ENCODE peak calls at places on chromosomes 13 and 19, in ten cellular contexts. R, F, H, I, D, Z, G, C, X and Q are unnamed samples.

GRCh38 chr13:100721885-100722512 is 47.4 kb upstream of the TMTC4 start:
- DNase-seq in R (peak; percentile 44), F (no peak), H (peak; percentile 80), I (peak; percentile 35), D (peak; percentile 61), Z (no peak), G (peak; percentile 68), C (peak; percentile 73), X (no peak), Q (peak; percentile 36)

GRCh38 chr13:38530492-38530891 is 156.4 kb upstream of the FREM2 start:
- DNase-seq in R (no peak), F (no peak), H (peak; percentile 24), I (no peak), D (no peak), Z (no peak), G (no peak), C (peak; percentile 15), X (no peak), Q (no peak)

GRCh38 chr13:37884026-37884425 is 14.5 kb upstream of the TRPC4 start:
- DNase-seq in R (no peak), F (no peak), H (no peak), I (no peak), D (no peak), Z (no peak), G (no peak), C (no peak), X (no peak), Q (no peak)

GRCh38 chr13:106851251-106851650 is 283.3 kb upstream of the ARGLU1 start:
- DNase-seq in R (no peak), F (no peak), H (no peak), I (no peak), D (peak; percentile 41), Z (no peak), G (no peak), C (no peak), X (no peak), Q (no peak)

GRCh38 chr13:51590966-51591627 is 6.8 kb downstream of the WDFY2 start:
- DNase-seq in R (no peak), F (no peak), H (peak; percentile 33), I (peak; percentile 35), D (peak; percentile 78), Z (no peak), G (peak; percentile 34), C (peak; percentile 63), X (no peak), Q (no peak)

GRCh38 chr19:10388957-10389356 is 8.6 kb upstream of the TYK2 start:
- DNase-seq in R (peak; percentile 96), F (peak; percentile 91), H (peak; percentile 93), I (peak; percentile 90), D (peak; percentile 83), Z (peak; percentile 88), G (peak; percentile 94), C (peak; percentile 88), X (peak; percentile 87), Q (peak; percentile 79)

GRCh38 chr19:3670258-3670795 is 29.9 kb downstream of the PIP5K1C start:
- DNase-seq in R (peak; percentile 49), F (no peak), H (no peak), I (peak; percentile 92), D (peak; percentile 83), Z (peak; percentile 81), G (no peak), C (peak; percentile 49), X (peak; percentile 77), Q (no peak)

GRCh38 chr13:64164435-64164834 is 2748.8 kb upstream of the PCDH20 start:
- DNase-seq in R (peak; percentile 14), F (peak; percentile 34), H (no peak), I (no peak), D (no peak), Z (no peak), G (peak; percentile 12), C (no peak), X (peak; percentile 3), Q (no peak)

GRCh38 chr19:485583-486236 is 10.6 kb upstream of the MADCAM1 start:
- DNase-seq in R (no peak), F (no peak), H (no peak), I (peak; percentile 67), D (no peak), Z (peak; percentile 48), G (peak; percentile 63), C (peak; percentile 74), X (no peak), Q (no peak)

GRCh38 chr19:32977269-32977668 is 5.2 kb downstream of the FAAP24 start:
- DNase-seq in R (peak; percentile 74), F (no peak), H (no peak), I (no peak), D (no peak), Z (no peak), G (no peak), C (no peak), X (no peak), Q (no peak)

GRCh38 chr19:32971715-32972540 is at the start of the genes CEP89 and FAAP24:
- DNase-seq in R (peak; percentile 99), F (peak; percentile 98), H (peak; percentile 99), I (peak; percentile 99), D (peak; percentile 100), Z (peak; percentile 97), G (peak; percentile 99), C (peak; percentile 99), X (peak; percentile 96), Q (peak; percentile 98)

GRCh38 chr19:32971012-32971595 is 654 bp downstream of the CEP89 start:
- DNase-seq in R (no peak), F (no peak), H (no peak), I (no peak), D (no peak), Z (no peak), G (no peak), C (no peak), X (no peak), Q (no peak)

GRCh38 chr19:32976223-32976805 is 4.3 kb downstream of the FAAP24 start:
- DNase-seq in R (peak; percentile 88), F (peak; percentile 85), H (peak; percentile 85), I (peak; percentile 47), D (peak; percentile 65), Z (peak; percentile 69), G (peak; percentile 81), C (peak; percentile 81), X (peak; percentile 69), Q (peak; percentile 62)
- H3K27ac ChIP-seq in R (peak overlapping the region; percentile 69), F (no peak overlapping the region), H (peak overlapping the region; percentile 42), I (no peak overlapping the region), D (no peak overlapping the region), Z (no peak overlapping the region), G (no peak overlapping the region), C (no peak overlapping the region), X (no peak overlapping the region), Q (no peak overlapping the region)

GRCh38 chr13:33321686-33322473 is 36.3 kb upstream of the STARD13 start:
- DNase-seq in R (no peak), F (no peak), H (no peak), I (no peak), D (no peak), Z (no peak), G (no peak), C (no peak), X (no peak), Q (no peak)
- H3K4me3 ChIP-seq in R (no peak overlapping the region), F (no peak overlapping the region), H (no peak overlapping the region), I (peak overlapping the region; percentile 36), D (no peak overlapping the region), Z (peak overlapping the region; percentile 15), G (no peak overlapping the region), C (no peak overlapping the region), X (peak overlapping the region; percentile 26), Q (no peak overlapping the region)

GRCh38 chr13:113369881-113370280 is 6.0 kb upstream of the GRTP1 start:
- DNase-seq in R (no peak), F (no peak), H (no peak), I (no peak), D (no peak), Z (no peak), G (no peak), C (no peak), X (no peak), Q (no peak)

GRCh38 chr13:113369189-113369588 is 5.3 kb upstream of the GRTP1 start:
- DNase-seq in R (no peak), F (no peak), H (no peak), I (no peak), D (no peak), Z (no peak), G (no peak), C (no peak), X (no peak), Q (no peak)

GRCh38 chr13:113373811-113374485 is 10.0 kb upstream of the GRTP1 start:
- DNase-seq in R (no peak), F (no peak), H (no peak), I (no peak), D (no peak), Z (no peak), G (no peak), C (no peak), X (no peak), Q (no peak)

GRCh38 chr13:113367771-113368170 is 3.8 kb upstream of the GRTP1 start:
- DNase-seq in R (no peak), F (no peak), H (no peak), I (no peak), D (no peak), Z (no peak), G (no peak), C (no peak), X (no peak), Q (no peak)

DNA sequence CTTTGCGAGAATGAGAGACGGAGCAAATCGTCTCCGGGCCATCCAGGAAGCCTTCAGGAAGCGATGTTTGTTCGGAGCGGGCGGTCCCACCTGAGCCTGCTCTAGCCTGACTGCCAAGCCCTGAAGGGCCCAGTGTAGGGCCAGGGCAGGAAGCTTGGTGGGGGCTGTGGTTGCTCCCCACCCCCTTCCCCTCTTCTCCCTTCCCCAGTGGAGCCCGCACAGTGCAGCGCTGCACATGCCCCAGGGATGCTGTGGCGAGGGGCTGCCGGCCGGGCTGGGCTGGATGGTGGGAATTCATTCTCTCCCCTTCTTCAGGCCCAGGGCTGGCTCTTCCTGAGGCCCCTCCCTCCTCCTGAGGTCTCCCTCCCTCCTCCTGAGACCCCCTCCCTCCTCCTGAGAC is 7.1 kb upstream of the GRTP1 start:
- DNase-seq in R (no peak), F (no peak), H (no peak), I (no peak), D (no peak), Z (no peak), G (no peak), C (no peak), X (no peak), Q (no peak)
- H3K27ac ChIP-seq in R (no peak overlapping the region), F (no peak overlapping the region), H (no peak overlapping the region), I (no peak overlapping the region), D (no peak overlapping the region), Z (no peak overlapping the region), G (no peak overlapping the region), C (no peak overlapping the region), X (no peak overlapping the region), Q (no peak overlapping the region)

GRCh38 chr13:53028637-53029121 is at the start of gene OLFM4:
- DNase-seq in R (peak; percentile 48), F (peak; percentile 70), H (peak; percentile 32), I (no peak), D (no peak), Z (no peak), G (no peak), C (peak; percentile 49), X (no peak), Q (no peak)
- H3K4me3 ChIP-seq in R (peak within 1 kb of the TSS; percentile 8), F (peak within 1 kb of the TSS; percentile 16), H (no peak within 1 kb of the TSS), I (no peak within 1 kb of the TSS), D (no peak within 1 kb of the TSS), Z (no peak within 1 kb of the TSS), G (no peak within 1 kb of the TSS), C (no peak within 1 kb of the TSS), X (no peak within 1 kb of the TSS), Q (no peak within 1 kb of the TSS)

GRCh38 chr13:46571941-46572340 is 19.0 kb downstream of the LRCH1 start:
- DNase-seq in R (no peak), F (no peak), H (no peak), I (no peak), D (no peak), Z (no peak), G (no peak), C (no peak), X (no peak), Q (no peak)
- H3K27ac ChIP-seq in R (no peak overlapping the region), F (no peak overlapping the region), H (no peak overlapping the region), I (peak overlapping the region; percentile 23), D (no peak overlapping the region), Z (peak overlapping the region; percentile 69), G (no peak overlapping the region), C (no peak overlapping the region), X (no peak overlapping the region), Q (no peak overlapping the region)